ENCODE peak calls at places on chromosomes 1 and 21, in five cellular contexts. B, I, N, D and S are unnamed samples.

GRCh38 chr1:98797506-98797905 is 136.0 kb downstream of the SNX7 start:
- DNase-seq in B (no peak), I (no peak), N (no peak), D (no peak), S (no peak)

GRCh38 chr1:14421295-14421976 is 177.0 kb upstream of the KAZN start:
- DNase-seq in B (no peak), I (no peak), N (no peak), D (no peak), S (no peak)

GRCh38 chr1:101261629-101262028 is 24.8 kb downstream of the S1PR1 start:
- DNase-seq in B (no peak), I (no peak), N (no peak), D (no peak), S (no peak)

GRCh38 chr1:167529829-167530474 is 11.6 kb upstream of the CD247 start:
- DNase-seq in B (no peak), I (no peak), N (no peak), D (no peak), S (no peak)

GRCh38 chr1:183215076-183215720 is 29.1 kb downstream of the LAMC2 start:
- DNase-seq in B (no peak), I (no peak), N (no peak), D (no peak), S (no peak)

GRCh38 chr1:16420719-16421118 is 16.5 kb downstream of the SPATA21 start:
- DNase-seq in B (peak), I (peak), N (no peak), D (no peak), S (no peak)

GRCh38 chr1:186793582-186793927 is 35.2 kb upstream of the PLA2G4A start:
- DNase-seq in B (no peak), I (no peak), N (no peak), D (no peak), S (no peak)

GRCh38 chr1:27122652-27123051 is 32.3 kb downstream of the SLC9A1 start:
- DNase-seq in B (no peak), I (no peak), N (peak), D (peak), S (no peak)

GRCh38 chr1:209870151-209870831 is 42.5 kb downstream of the UTP25 start:
- DNase-seq in B (no peak), I (no peak), N (no peak), D (no peak), S (no peak)

GRCh38 chr1:217393901-217394300 is 237.0 kb downstream of the GPATCH2 start:
- DNase-seq in B (no peak), I (no peak), N (peak), D (no peak), S (no peak)

GRCh38 chr21:35559128-35559831 is 501.0 kb downstream of the SETD4 start:
- DNase-seq in B (no peak), I (no peak), N (peak), D (no peak), S (no peak)

GRCh38 chr1:24769656-24770651 is 24.7 kb downstream of the CLIC4 start:
- DNase-seq in B (no peak), I (no peak), N (peak), D (no peak), S (peak)

GRCh38 chr1:23634840-23635642 is 56.6 kb upstream of the RPL11 start:
- DNase-seq in B (peak), I (peak), N (peak), D (peak), S (peak)